ENCODE peak calls at places on chromosome 12, in six cellular contexts. Q is HCT116, P is hepatocyte, Y is Karpas-422, I is A549, R is mesenchymal stem cell. X is an unnamed sample.

GRCh38 chr12:110365743-110366473 is 37.6 kb downstream of the ANAPC7 start:
- DNase-seq in Q (no peak), P (no peak), Y (no peak), I (no peak), R (no peak), X (no peak)

GRCh38 chr12:102406033-102406584 is 74.3 kb downstream of the IGF1 start:
- DNase-seq in Q (no peak), P (peak), Y (no peak), I (no peak), R (no peak), X (peak)

GRCh38 chr12:101695698-101696097 is 1.7 kb upstream of the CHPT1 start:
- DNase-seq in Q (no peak), P (no peak), Y (no peak), I (no peak), R (peak), X (no peak)

GRCh38 chr12:16458521-16459078 is 111.2 kb downstream of the MGST1 start:
- DNase-seq in Q (no peak), P (no peak), Y (no peak), I (no peak), R (no peak), X (no peak)

GRCh38 chr12:4214912-4215861 is 58.4 kb upstream of the CCND2 start:
- DNase-seq in Q (no peak), P (no peak), Y (peak), I (no peak), R (no peak), X (no peak)

GRCh38 chr12:57148469-57149308 is 1.3 kb upstream of the LRP1-AS start:
- DNase-seq in Q (no peak), P (peak), Y (no peak), I (no peak), R (peak), X (no peak)

GRCh38 chr12:57216931-57217871 is 607 bp downstream of the NXPH4 start:
- DNase-seq in Q (no peak), P (no peak), Y (no peak), I (no peak), R (no peak), X (no peak)

GRCh38 chr12:117235261-117235660 is 45.0 kb upstream of the FBXO21 start:
- DNase-seq in Q (no peak), P (no peak), Y (no peak), I (no peak), R (no peak), X (no peak)

GRCh38 chr12:44703311-44703910 is 172.7 kb downstream of the NELL2 start:
- DNase-seq in Q (no peak), P (no peak), Y (no peak), I (no peak), R (peak), X (no peak)

GRCh38 chr12:68617160-68617926 is 6.6 kb downstream of the RAP1B start:
- DNase-seq in Q (no peak), P (no peak), Y (peak), I (no peak), R (no peak), X (no peak)

GRCh38 chr12:92757599-92758121 is 54.9 kb downstream of the PLEKHG7 start:
- DNase-seq in Q (no peak), P (no peak), Y (no peak), I (no peak), R (no peak), X (peak)

GRCh38 chr12:103114296-103115055 is 157.0 kb downstream of the ASCL1 start:
- DNase-seq in Q (no peak), P (peak), Y (peak), I (no peak), R (no peak), X (no peak)

GRCh38 chr12:40204337-40204736 is 20.5 kb upstream of the LRRK2 start:
- DNase-seq in Q (no peak), P (no peak), Y (no peak), I (no peak), R (no peak), X (no peak)

GRCh38 chr12:96193725-96194571 is at the start of gene ELK3:
- DNase-seq in Q (no peak), P (peak), Y (peak), I (peak), R (peak), X (peak)

GRCh38 chr12:77237896-77238295 is 172.5 kb upstream of the E2F7 start:
- DNase-seq in Q (no peak), P (no peak), Y (no peak), I (no peak), R (no peak), X (no peak)

GRCh38 chr12:8890313-8891084 is 23.8 kb upstream of the PHC1 start:
- DNase-seq in Q (no peak), P (peak), Y (peak), I (peak), R (peak), X (peak)

GRCh38 chr12:120115692-120116442 is 686 bp downstream of the RAB35 start:
- DNase-seq in Q (peak), P (peak), Y (peak), I (peak), R (peak), X (peak)

GRCh38 chr12:120109570-120110267 is 6.8 kb downstream of the RAB35 start:
- DNase-seq in Q (no peak), P (no peak), Y (no peak), I (no peak), R (no peak), X (no peak)

GRCh38 chr12:120106151-120106550 is 10.4 kb downstream of the RAB35 start:
- DNase-seq in Q (no peak), P (no peak), Y (no peak), I (no peak), R (no peak), X (no peak)

GRCh38 chr12:120115066-120115465 is 1.5 kb downstream of the RAB35 start:
- DNase-seq in Q (no peak), P (no peak), Y (no peak), I (no peak), R (no peak), X (no peak)

GRCh38 chr12:120110550-120111501 is 5.7 kb downstream of the RAB35 start:
- DNase-seq in Q (no peak), P (no peak), Y (peak), I (no peak), R (no peak), X (no peak)
- H3K4me2 ChIP-seq in Q (no peak), P (no peak), Y (peak), I (no peak), R (peak), X (no peak)

GRCh38 chr12:64494998-64495729 is 43.2 kb downstream of the TBK1 start:
- DNase-seq in Q (no peak), P (no peak), Y (no peak), I (no peak), R (no peak), X (no peak)

GRCh38 chr12:64497903-64498302 is 46.0 kb downstream of the TBK1 start:
- DNase-seq in Q (no peak), P (no peak), Y (no peak), I (no peak), R (no peak), X (no peak)

GRCh38 chr12:64497484-64497883 is 45.6 kb downstream of the TBK1 start:
- DNase-seq in Q (no peak), P (no peak), Y (no peak), I (no peak), R (no peak), X (no peak)

GRCh38 chr12:64491718-64492117 is 39.8 kb downstream of the TBK1 start:
- DNase-seq in Q (no peak), P (no peak), Y (no peak), I (no peak), R (no peak), X (no peak)

DNA sequence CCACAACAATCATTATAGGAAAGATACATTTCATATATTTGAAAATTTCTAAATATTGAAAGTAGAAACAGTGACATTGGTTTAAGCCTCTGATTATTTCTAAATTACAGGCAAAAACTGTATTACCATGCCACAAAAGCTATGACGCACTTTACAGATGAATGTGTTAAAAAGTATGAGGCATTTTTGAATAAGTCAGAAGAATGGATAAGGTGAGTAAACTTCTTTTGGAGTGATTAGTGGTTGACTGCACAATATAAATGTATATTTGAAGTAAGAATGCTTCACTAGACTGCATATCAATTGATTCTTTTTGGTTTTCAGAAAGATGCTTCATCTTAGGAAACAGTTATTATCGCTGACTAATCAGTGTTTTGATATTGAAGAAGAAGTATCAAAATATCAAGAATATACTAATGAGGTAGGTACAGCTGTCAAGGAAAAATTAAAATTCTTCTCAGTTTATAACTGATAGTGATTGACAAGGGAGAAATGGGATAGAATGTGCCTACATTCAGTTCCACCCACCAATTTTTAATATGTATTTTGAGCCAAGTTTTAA is 45.0 kb downstream of the TBK1 start:
- DNase-seq in Q (no peak), P (no peak), Y (no peak), I (no peak), R (no peak), X (no peak)
- H3K4me2 ChIP-seq in Q (no peak), P (no peak), Y (no peak), I (no peak), R (no peak), X (no peak)

DNA sequence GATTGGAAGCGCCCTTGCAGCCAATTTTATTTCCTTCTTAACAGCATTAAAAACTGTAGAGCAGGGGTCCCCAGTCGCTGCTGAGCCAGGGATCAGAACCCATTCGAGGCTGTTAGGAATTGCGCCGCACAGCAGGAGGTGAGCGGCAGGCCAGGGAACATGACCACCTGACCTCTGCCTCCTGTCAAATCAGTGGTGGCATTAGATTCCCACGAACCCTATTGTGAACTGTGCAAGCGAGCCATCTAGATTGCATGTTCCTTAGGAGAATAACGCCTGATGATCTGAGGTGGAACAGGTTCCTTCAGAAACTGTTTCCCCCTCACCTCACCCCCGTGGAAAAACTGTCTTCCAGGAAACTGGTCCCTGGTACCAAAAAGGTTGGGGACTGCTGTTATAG is 107.4 kb downstream of the DNAI7 start:
- DNase-seq in Q (no peak), P (no peak), Y (no peak), I (no peak), R (no peak), X (peak)
- H3K4me2 ChIP-seq in Q (no peak), P (no peak), Y (no peak), I (no peak), R (no peak), X (peak)

DNA sequence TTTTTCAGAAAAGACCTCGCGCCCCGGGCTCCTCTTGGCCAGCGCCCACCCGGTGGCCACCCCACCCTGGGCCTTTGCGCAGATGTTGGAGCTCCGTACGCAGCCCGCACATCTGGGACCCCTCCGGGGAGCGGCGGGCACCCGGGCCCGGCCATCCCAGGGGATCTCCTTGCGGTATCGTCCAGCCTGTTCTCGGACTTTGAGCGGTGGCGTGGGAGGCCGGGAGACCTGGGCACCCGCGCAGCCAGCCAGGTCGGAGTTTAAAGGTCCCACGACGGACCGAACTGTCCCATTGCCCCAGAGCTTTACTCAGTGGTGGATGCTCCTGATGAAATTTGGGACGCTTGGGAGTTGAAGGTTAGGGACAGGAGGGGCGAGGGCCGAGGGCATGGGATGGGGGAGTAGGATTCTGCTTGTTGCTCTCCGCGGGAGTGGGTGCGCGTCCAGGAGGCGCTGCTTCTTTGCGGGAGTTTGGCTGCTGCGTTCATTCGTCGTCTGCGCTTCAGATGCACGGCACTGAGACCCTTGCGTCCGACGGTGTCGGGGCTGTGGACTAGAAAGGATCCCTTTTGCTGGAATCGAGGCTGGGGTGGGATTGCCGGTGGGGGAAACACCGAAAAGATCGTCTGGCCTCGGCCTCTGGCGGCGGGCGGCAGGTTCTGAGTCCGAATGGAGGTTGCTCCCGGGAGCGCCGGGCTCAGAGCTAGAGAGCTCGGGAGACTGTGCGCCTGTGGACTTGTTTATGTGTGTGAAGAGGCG is 1.4 kb downstream of the NTF3 start:
- DNase-seq in Q (no peak), P (peak), Y (no peak), I (no peak), R (peak), X (no peak)
- H3K4me2 ChIP-seq in Q (no peak), P (peak), Y (no peak), I (no peak), R (peak), X (no peak)

GRCh38 chr12:75981773-75982564 is 49.6 kb downstream of the PHLDA1 start:
- DNase-seq in Q (peak), P (no peak), Y (peak), I (peak), R (no peak), X (peak)

GRCh38 chr12:75982974-75983660 is 48.5 kb downstream of the PHLDA1 start:
- DNase-seq in Q (no peak), P (no peak), Y (peak), I (peak), R (peak), X (no peak)

GRCh38 chr12:75984577-75985182 is 46.9 kb downstream of the PHLDA1 start:
- DNase-seq in Q (no peak), P (no peak), Y (peak), I (no peak), R (no peak), X (no peak)

GRCh38 chr12:75986001-75986739 is 45.4 kb downstream of the PHLDA1 start:
- DNase-seq in Q (no peak), P (peak), Y (no peak), I (peak), R (peak), X (no peak)

GRCh38 chr12:75985566-75985965 is 46.0 kb downstream of the PHLDA1 start:
- DNase-seq in Q (no peak), P (no peak), Y (no peak), I (no peak), R (no peak), X (no peak)
- H3K4me2 ChIP-seq in Q (peak), P (peak), Y (no peak), I (peak), R (no peak), X (no peak)

DNA sequence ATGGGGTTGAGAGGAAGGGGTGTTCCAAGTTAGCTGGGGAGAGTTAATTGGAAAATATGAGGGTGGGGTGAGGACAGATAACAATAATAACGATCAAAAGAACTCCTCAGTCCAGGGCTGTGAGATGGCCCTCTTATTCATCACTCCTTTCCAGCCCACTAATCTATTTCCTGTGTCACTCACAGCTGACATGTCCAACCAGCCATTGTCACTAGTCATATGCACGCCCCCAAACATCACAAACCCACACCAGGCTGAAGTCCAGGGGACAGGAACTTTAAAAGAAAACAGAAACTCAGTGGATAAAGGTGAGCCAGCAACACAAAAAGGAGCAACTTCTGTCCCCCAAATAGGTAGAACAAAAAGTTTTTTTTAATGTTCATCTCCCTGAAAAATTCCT is 910 bp downstream of the CALCOCO1 start:
- DNase-seq in Q (no peak), P (no peak), Y (peak), I (no peak), R (no peak), X (no peak)
- H3K4me2 ChIP-seq in Q (peak), P (peak), Y (peak), I (peak), R (peak), X (peak)

DNA sequence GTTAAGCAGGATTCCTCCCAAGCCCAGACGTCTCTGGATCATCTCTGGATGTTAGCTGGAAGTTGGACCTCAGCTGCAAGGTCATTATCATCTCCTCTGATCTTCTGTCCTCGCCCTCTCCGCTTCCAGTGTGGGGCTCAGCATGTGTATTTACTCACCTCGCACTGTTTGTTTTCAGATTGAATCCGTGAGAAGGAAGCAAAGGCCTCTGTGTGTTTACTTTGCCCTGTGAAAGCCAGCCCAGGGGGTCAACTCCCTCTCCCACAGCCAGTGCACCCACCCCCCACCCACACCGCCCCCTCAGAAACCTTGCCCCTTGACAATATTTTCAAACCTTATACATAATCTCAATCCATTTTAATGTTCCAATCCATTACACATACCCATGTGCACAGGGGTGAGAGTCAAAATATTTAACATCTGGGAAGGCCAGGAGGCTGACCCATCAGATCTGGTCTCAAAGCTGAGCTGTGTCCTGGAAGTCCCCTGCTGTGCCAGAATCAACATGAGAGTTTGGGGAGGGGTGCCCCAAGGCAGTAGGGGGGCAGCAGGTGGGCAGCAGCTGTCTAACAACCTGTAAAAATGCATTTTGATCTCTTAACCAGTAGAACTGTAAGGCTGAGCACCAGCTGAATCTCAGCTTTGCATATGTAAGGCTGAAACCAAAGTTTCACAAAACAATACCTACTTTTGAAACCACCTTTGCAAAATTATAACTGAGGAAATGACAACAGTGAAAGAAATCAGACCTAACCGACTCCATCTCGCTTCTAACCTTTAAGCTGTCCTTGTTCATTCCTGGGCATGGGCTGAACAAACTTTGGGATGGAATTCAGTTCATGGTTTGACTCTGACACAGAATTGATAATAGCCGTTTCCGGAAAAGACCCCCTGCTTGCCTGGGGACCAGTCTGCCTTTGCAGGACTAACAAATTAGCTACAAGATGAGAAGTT is 158.0 kb downstream of the ZNF664 start:
- DNase-seq in Q (no peak), P (peak), Y (no peak), I (peak), R (peak), X (no peak)
- H3K4me2 ChIP-seq in Q (no peak), P (peak), Y (no peak), I (peak), R (no peak), X (no peak)

GRCh38 chr12:10716704-10717315 is 6.3 kb downstream of the YBX3 start:
- DNase-seq in Q (peak), P (peak), Y (no peak), I (peak), R (peak), X (peak)

GRCh38 chr12:10716277-10716676 is 6.8 kb downstream of the YBX3 start:
- DNase-seq in Q (no peak), P (no peak), Y (no peak), I (no peak), R (no peak), X (no peak)

GRCh38 chr12:10715491-10715890 is 7.6 kb downstream of the YBX3 start:
- DNase-seq in Q (no peak), P (no peak), Y (no peak), I (no peak), R (no peak), X (no peak)

GRCh38 chr12:10718279-10718821 is 4.8 kb downstream of the YBX3 start:
- DNase-seq in Q (no peak), P (peak), Y (no peak), I (no peak), R (peak), X (peak)

GRCh38 chr12:10717410-10717809 is 5.7 kb downstream of the YBX3 start:
- DNase-seq in Q (no peak), P (no peak), Y (no peak), I (no peak), R (peak), X (peak)
- H3K4me2 ChIP-seq in Q (peak), P (peak), Y (no peak), I (peak), R (no peak), X (peak)

GRCh38 chr12:10720974-10721565 is 2.1 kb downstream of the YBX3 start:
- DNase-seq in Q (no peak), P (no peak), Y (no peak), I (no peak), R (peak), X (peak)
- H3K4me2 ChIP-seq in Q (peak), P (peak), Y (no peak), I (peak), R (peak), X (peak)

GRCh38 chr12:1932264-1932777 is 13.9 kb upstream of the CACNA2D4 start:
- DNase-seq in Q (no peak), P (peak), Y (no peak), I (no peak), R (no peak), X (no peak)

GRCh38 chr12:1929985-1930815 is 11.7 kb upstream of the CACNA2D4 start:
- DNase-seq in Q (no peak), P (no peak), Y (peak), I (no peak), R (no peak), X (no peak)

GRCh38 chr12:1930816-1931597 is 12.6 kb upstream of the CACNA2D4 start:
- DNase-seq in Q (no peak), P (no peak), Y (no peak), I (no peak), R (no peak), X (no peak)

GRCh38 chr12:1933342-1933992 is 15.0 kb upstream of the CACNA2D4 start:
- DNase-seq in Q (no peak), P (no peak), Y (peak), I (no peak), R (peak), X (no peak)

GRCh38 chr12:1931642-1932041 is 13.2 kb upstream of the CACNA2D4 start:
- DNase-seq in Q (no peak), P (no peak), Y (no peak), I (no peak), R (no peak), X (no peak)
- H3K4me2 ChIP-seq in Q (no peak), P (no peak), Y (no peak), I (no peak), R (no peak), X (no peak)